ENCODE peak calls at places on chromosomes 4 and X, in ten cellular contexts. I is lower leg skin; J is HFFc6; W is stimulated activated CD4-positive, alpha-beta T cell treated with anti-CD3 and anti-CD28 coated beads, Interleukin-2, amount 100 ng/mL, for 24 hours; L is foreskin fibroblast; T is left cardiac atrium; M is activated T-cell treated with anti-CD3 and anti-CD28 coated beads for 48 hours; G is mesenchymal stem cell; U is heart left ventricle; Q is AG08395. P is an unnamed sample.

GRCh38 chrX:110852180-110852579 is 56.6 kb upstream of the CHRDL1 start:
- DNase-seq in I (no peak), J (no peak), W (no peak), L (peak), T (no peak), M (no peak), G (peak), U (no peak), Q (peak), P (peak)

GRCh38 chr4:157978680-157979361 is 194.0 kb downstream of the GASK1B start:
- DNase-seq in I (peak), J (peak), W (peak), L (peak), T (peak), M (no peak), G (peak), U (no peak), Q (peak), P (peak)

GRCh38 chr4:113978561-113979156 is 788 bp downstream of the ARSJ start:
- DNase-seq in I (no peak), J (no peak), W (no peak), L (no peak), T (peak), M (no peak), G (no peak), U (peak), Q (no peak), P (no peak)

GRCh38 chrX:118286066-118286758 is 59.7 kb upstream of the WDR44 start:
- DNase-seq in I (no peak), J (no peak), W (no peak), L (no peak), T (no peak), M (no peak), G (no peak), U (no peak), Q (no peak), P (no peak)

GRCh38 chr4:88054229-88054628 is 46.8 kb downstream of the PKD2 start:
- DNase-seq in I (no peak), J (no peak), W (no peak), L (peak), T (no peak), M (no peak), G (no peak), U (no peak), Q (no peak), P (no peak)

GRCh38 chr4:173121044-173121685 is 47.4 kb upstream of the GALNT7 start:
- DNase-seq in I (no peak), J (no peak), W (no peak), L (no peak), T (no peak), M (no peak), G (peak), U (no peak), Q (peak), P (no peak)

GRCh38 chr4:26779674-26780073 is 81.0 kb upstream of the STIM2 start:
- DNase-seq in I (peak), J (peak), W (no peak), L (peak), T (peak), M (no peak), G (no peak), U (no peak), Q (peak), P (peak)

GRCh38 chr4:7156273-7157139 is 35.8 kb upstream of the SORCS2 start:
- DNase-seq in I (no peak), J (no peak), W (no peak), L (peak), T (peak), M (no peak), G (peak), U (peak), Q (peak), P (no peak)

GRCh38 chr4:14842964-14843630 is 159.2 kb upstream of the CPEB2 start:
- DNase-seq in I (no peak), J (no peak), W (no peak), L (no peak), T (no peak), M (no peak), G (no peak), U (no peak), Q (no peak), P (no peak)

GRCh38 chrX:24899391-24899790 is 116.4 kb downstream of the ARX start:
- DNase-seq in I (no peak), J (no peak), W (no peak), L (no peak), T (no peak), M (no peak), G (no peak), U (no peak), Q (no peak), P (no peak)

GRCh38 chr4:3254302-3255131 is 5.6 kb downstream of the MSANTD1 start:
- DNase-seq in I (no peak), J (no peak), W (no peak), L (no peak), T (peak), M (no peak), G (no peak), U (peak), Q (no peak), P (no peak)

GRCh38 chrX:130166503-130166777 is 799 bp upstream of the AIFM1 start:
- DNase-seq in I (no peak), J (no peak), W (no peak), L (no peak), T (no peak), M (no peak), G (no peak), U (no peak), Q (no peak), P (no peak)